ENCODE peak calls at places on chromosomes 11 and 22, in five cellular contexts. B, S, A, U and Y are unnamed samples.
A peak's percentile ranks its signal among the peaks of the same experiment; 100 is the strongest.

GRCh38 chr22:30605449-30606110 is 1.4 kb upstream of the TCN2 start:
- DNase-seq in B (no peak), S (peak; percentile 63), A (peak; percentile 77), U (peak; percentile 44), Y (peak; percentile 52)

GRCh38 chr11:18312012-18312411 is 9.9 kb downstream of the HPS5 start:
- DNase-seq in B (no peak), S (no peak), A (no peak), U (no peak), Y (no peak)

GRCh38 chr11:2220173-2220771 is 48.7 kb upstream of the TH start:
- DNase-seq in B (no peak), S (no peak), A (no peak), U (no peak), Y (no peak)

GRCh38 chr11:30358569-30358968 is 35.7 kb downstream of the ARL14EP start:
- DNase-seq in B (no peak), S (no peak), A (no peak), U (no peak), Y (no peak)

GRCh38 chr22:35620624-35621245 is 3.6 kb upstream of the MB start:
- DNase-seq in B (no peak), S (no peak), A (no peak), U (no peak), Y (no peak)

GRCh38 chr11:66915866-66916265 is 42.3 kb downstream of the PC start:
- DNase-seq in B (no peak), S (no peak), A (no peak), U (no peak), Y (no peak)

GRCh38 chr11:4643084-4643483 is 698 bp upstream of the OR51E1 start:
- DNase-seq in B (no peak), S (no peak), A (no peak), U (no peak), Y (no peak)

GRCh38 chr11:110447897-110448522 is 18.3 kb downstream of the FDX1 start:
- DNase-seq in B (no peak), S (no peak), A (no peak), U (no peak), Y (no peak)

GRCh38 chr11:76659672-76660532 is 10.6 kb downstream of the LRRC32 start:
- DNase-seq in B (no peak), S (no peak), A (no peak), U (no peak), Y (no peak)

GRCh38 chr11:1035577-1036283 is 788 bp downstream of the MUC6 start:
- DNase-seq in B (no peak), S (no peak), A (no peak), U (no peak), Y (no peak)

GRCh38 chr22:21941921-21942320 is 10.7 kb downstream of the PPM1F start:
- DNase-seq in B (no peak), S (no peak), A (no peak), U (no peak), Y (no peak)

GRCh38 chr11:132607575-132607974 is 924.7 kb downstream of the OPCML start:
- DNase-seq in B (no peak), S (no peak), A (no peak), U (no peak), Y (no peak)

GRCh38 chr11:10019906-10020682 is 273.9 kb downstream of the SBF2 start:
- DNase-seq in B (no peak), S (no peak), A (no peak), U (peak; percentile 7), Y (no peak)

GRCh38 chr11:65059959-65060824 is 1.8 kb upstream of the NAALADL1 start:
- DNase-seq in B (no peak), S (no peak), A (peak; percentile 36), U (no peak), Y (no peak)

GRCh38 chr11:19539861-19540260 is 172.8 kb upstream of the NAV2 start:
- DNase-seq in B (no peak), S (no peak), A (no peak), U (no peak), Y (no peak)

GRCh38 chr11:59212744-59213573 is at the start of gene MPEG1:
- DNase-seq in B (no peak), S (no peak), A (no peak), U (no peak), Y (no peak)
- TF ChIP-seq POLR2A in B (peak; percentile 21), S (no peak), A (no peak), U (no peak), Y (no peak)

DNA sequence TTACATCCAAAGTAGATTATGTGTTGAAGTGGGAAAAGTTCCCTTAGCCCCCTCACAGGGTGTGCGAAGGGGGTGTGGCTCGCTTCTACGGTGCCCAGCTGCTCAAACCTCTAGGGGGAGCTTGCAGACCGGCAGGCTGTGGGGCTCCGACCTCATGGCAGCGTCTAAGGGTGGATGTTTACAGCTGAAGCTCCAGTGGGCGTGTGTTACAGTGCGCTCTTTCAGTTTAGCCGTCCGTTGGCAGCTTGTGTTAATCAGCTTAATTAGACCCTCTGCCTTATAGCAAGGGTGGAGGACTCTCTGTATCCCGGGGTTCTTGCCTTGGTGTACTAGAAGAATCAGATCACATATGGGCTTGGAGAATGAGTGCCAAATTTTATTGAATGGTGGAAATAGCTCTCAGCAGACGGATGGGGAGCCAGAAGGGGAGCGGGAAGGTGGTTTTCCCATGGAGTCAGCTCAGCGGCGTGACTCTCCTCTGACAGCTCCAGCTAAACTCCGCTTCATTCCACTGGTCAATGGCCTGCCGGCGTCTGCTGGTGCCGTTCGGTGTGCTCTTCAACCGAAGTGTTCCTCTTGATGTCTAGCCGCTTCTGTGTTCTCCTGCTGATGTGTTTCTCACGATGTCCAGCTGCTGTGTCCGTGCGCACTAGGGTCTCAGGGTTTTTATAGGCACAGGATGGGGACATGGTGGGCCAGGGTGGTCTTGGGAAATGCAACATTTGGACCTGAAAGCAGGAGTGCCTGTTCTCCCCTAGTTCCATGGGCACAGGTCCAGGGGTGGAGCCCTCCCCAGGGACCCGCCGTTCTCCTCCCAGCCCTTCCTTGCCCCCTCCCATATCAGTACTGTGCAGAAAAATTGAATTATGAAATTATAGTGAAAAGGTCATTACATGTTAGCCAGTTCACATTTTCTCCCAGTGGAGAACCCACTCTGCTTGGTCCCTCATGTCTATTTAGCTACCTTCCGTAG is 28.6 kb upstream of the OR10G7 start:
- DNase-seq in B (peak; percentile 13), S (peak; percentile 77), A (peak; percentile 90), U (peak; percentile 42), Y (peak; percentile 42)
- H3K9ac ChIP-seq in B (no peak overlapping the region), S (no peak overlapping the region), A (peak overlapping the region; percentile 79), U (no peak overlapping the region), Y (no peak overlapping the region)

GRCh38 chr22:19058713-19059451 is 63.3 kb downstream of the DGCR2 start:
- DNase-seq in B (no peak), S (no peak), A (no peak), U (no peak), Y (no peak)

GRCh38 chr22:19056951-19057401 is 65.2 kb downstream of the DGCR2 start:
- DNase-seq in B (no peak), S (no peak), A (no peak), U (no peak), Y (no peak)

GRCh38 chr22:19057999-19058491 is 64.2 kb downstream of the DGCR2 start:
- DNase-seq in B (no peak), S (no peak), A (no peak), U (no peak), Y (no peak)

GRCh38 chr22:19055801-19056200 is 66.4 kb downstream of the DGCR2 start:
- DNase-seq in B (no peak), S (no peak), A (no peak), U (no peak), Y (no peak)

GRCh38 chr22:19057539-19057938 is 64.7 kb downstream of the DGCR2 start:
- DNase-seq in B (no peak), S (no peak), A (no peak), U (no peak), Y (no peak)
- TF ChIP-seq SRF in B (no peak), S (no peak), A (no peak), U (no peak), Y (no peak)

DNA sequence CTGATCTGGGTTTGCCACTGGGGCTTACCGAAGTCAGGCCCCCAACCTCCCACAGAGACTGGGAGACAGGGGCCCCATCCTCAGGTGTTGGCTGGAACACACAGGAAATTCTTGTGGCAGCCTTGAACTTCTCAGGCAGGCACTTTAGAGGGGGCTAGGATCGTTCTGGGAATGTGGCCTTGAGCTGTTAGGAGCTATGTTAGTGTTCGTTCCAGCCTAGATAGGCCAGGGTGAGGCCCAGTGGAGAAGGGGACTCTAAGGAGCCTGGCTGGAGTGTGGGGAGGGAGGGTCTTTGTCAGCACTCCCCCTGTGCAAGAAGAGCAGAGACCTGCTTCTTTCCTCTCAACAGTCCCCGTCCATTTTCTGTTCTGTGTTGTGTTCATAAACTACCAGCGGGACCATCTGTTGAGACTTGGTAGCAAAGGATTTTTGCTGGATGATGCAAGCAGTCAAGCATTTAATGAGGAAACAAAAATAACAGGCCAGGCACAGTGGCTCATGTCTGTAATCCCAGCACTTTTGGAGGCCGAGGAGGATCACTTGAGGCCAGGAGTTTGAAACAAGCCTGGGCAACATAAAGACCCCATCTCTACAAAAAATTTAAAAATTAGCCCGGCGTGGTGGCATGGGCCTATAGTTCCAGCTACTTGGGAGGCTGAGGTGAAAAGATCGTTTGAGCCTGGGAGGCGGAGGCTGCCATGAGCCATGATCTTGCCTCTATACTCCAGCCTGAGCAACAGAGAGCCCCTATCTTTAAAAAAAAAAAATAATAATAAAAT is 1.5 kb upstream of the TXNRD2 start:
- DNase-seq in B (no peak), S (no peak), A (peak; percentile 74), U (peak; percentile 64), Y (no peak)
- TF ChIP-seq POLR2A in B (no peak), S (no peak), A (no peak), U (no peak), Y (no peak)